ENCODE peak calls at places on chromosomes 6 and 20, in six cellular contexts. One of them, this sample, is unnamed. For H3K9me3, the result is how much of the 10 kb centered on the place peaks cover.

GRCh38 chr6:75101896-75102680 is 103.8 kb downstream of the COL12A1 start:
- DNase-seq in keratinocyte: no peak
- DNase-seq in SK-N-SH: no peak
- DNase-seq in uterus: no peak
- DNase-seq in body of pancreas: no peak
- DNase-seq in adrenal gland: no peak
- DNase-seq in this sample: no peak

GRCh38 chr20:35326021-35326731 is 34.0 kb upstream of the FAM83C start:
- DNase-seq in keratinocyte: no peak
- DNase-seq in SK-N-SH: no peak
- DNase-seq in uterus: no peak
- DNase-seq in body of pancreas: no peak
- DNase-seq in adrenal gland: no peak
- DNase-seq in this sample: no peak

GRCh38 chr6:149717588-149718458 is at the start of gene LATS1:
- DNase-seq in keratinocyte: peak
- DNase-seq in SK-N-SH: peak
- DNase-seq in uterus: peak
- DNase-seq in body of pancreas: peak
- DNase-seq in adrenal gland: peak
- DNase-seq in this sample: peak

GRCh38 chr6:5778317-5778857 is 228.3 kb downstream of the NRN1 start:
- DNase-seq in keratinocyte: no peak
- DNase-seq in SK-N-SH: no peak
- DNase-seq in uterus: no peak
- DNase-seq in body of pancreas: no peak
- DNase-seq in adrenal gland: no peak
- DNase-seq in this sample: no peak

GRCh38 chr6:111922454-111923297 is 49.4 kb upstream of the FYN start:
- DNase-seq in keratinocyte: no peak
- DNase-seq in SK-N-SH: no peak
- DNase-seq in uterus: no peak
- DNase-seq in body of pancreas: no peak
- DNase-seq in adrenal gland: no peak
- DNase-seq in this sample: no peak

GRCh38 chr20:20820104-20820503 is 107.7 kb upstream of the RALGAPA2 start:
- DNase-seq in keratinocyte: no peak
- DNase-seq in SK-N-SH: peak
- DNase-seq in uterus: no peak
- DNase-seq in body of pancreas: peak
- DNase-seq in adrenal gland: peak
- DNase-seq in this sample: no peak

GRCh38 chr6:33375143-33375649 is 16.4 kb upstream of the KIFC1 start:
- DNase-seq in keratinocyte: no peak
- DNase-seq in SK-N-SH: peak
- DNase-seq in uterus: peak
- DNase-seq in body of pancreas: peak
- DNase-seq in adrenal gland: peak
- DNase-seq in this sample: no peak

GRCh38 chr6:137827977-137828815 is 38.9 kb upstream of the TNFAIP3 start:
- DNase-seq in keratinocyte: no peak
- DNase-seq in SK-N-SH: no peak
- DNase-seq in uterus: no peak
- DNase-seq in body of pancreas: no peak
- DNase-seq in adrenal gland: no peak
- DNase-seq in this sample: no peak

GRCh38 chr6:44169886-44170570 is 11.4 kb downstream of the CAPN11 start:
- DNase-seq in keratinocyte: no peak
- DNase-seq in SK-N-SH: no peak
- DNase-seq in uterus: no peak
- DNase-seq in body of pancreas: no peak
- DNase-seq in adrenal gland: no peak
- DNase-seq in this sample: no peak

GRCh38 chr20:24469116-24470030 is at the start of gene SYNDIG1:
- DNase-seq in keratinocyte: no peak
- DNase-seq in SK-N-SH: peak
- DNase-seq in uterus: peak
- DNase-seq in body of pancreas: no peak
- DNase-seq in adrenal gland: no peak
- DNase-seq in this sample: no peak

GRCh38 chr6:158057213-158057987 is 75.7 kb downstream of the SYNJ2 start:
- DNase-seq in keratinocyte: peak
- DNase-seq in SK-N-SH: no peak
- DNase-seq in uterus: no peak
- DNase-seq in body of pancreas: no peak
- DNase-seq in adrenal gland: peak
- DNase-seq in this sample: no peak
- H3K27ac ChIP-seq in keratinocyte: peak
- H3K27ac ChIP-seq in SK-N-SH: peak
- H3K27ac ChIP-seq in uterus: peak
- H3K27ac ChIP-seq in body of pancreas: no peak
- H3K27ac ChIP-seq in adrenal gland: peak
- H3K27ac ChIP-seq in this sample: no peak

DNA sequence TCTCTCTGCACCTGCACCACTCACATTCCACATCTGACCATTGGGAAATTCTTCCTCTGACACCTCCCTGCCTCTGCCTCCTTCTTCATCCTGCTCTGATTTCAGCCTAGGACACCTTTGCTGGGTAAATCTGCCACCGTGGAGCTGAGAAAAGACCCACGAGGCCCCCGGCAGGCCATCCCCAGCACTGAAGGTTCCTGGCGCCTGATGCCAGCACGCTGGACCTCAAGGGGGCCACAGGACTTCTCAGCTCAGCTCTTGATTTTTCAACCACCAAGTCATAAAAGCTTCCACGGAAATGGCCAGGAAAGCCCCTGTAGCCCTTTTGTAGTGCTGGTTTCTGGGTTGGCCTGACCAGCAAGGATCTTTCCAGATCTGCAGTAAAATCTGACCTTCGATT is 157.7 kb downstream of the BMP7 start:
- DNase-seq in keratinocyte: no peak
- DNase-seq in SK-N-SH: no peak
- DNase-seq in uterus: no peak
- DNase-seq in body of pancreas: no peak
- DNase-seq in adrenal gland: no peak
- DNase-seq in this sample: no peak
- TF ChIP-seq CTCF in keratinocyte: no peak
- TF ChIP-seq CTCF in SK-N-SH: no peak
- TF ChIP-seq CTCF in uterus: no peak
- TF ChIP-seq CTCF in body of pancreas: no peak
- TF ChIP-seq CTCF in adrenal gland: no peak
- TF ChIP-seq CTCF in this sample: no peak

DNA sequence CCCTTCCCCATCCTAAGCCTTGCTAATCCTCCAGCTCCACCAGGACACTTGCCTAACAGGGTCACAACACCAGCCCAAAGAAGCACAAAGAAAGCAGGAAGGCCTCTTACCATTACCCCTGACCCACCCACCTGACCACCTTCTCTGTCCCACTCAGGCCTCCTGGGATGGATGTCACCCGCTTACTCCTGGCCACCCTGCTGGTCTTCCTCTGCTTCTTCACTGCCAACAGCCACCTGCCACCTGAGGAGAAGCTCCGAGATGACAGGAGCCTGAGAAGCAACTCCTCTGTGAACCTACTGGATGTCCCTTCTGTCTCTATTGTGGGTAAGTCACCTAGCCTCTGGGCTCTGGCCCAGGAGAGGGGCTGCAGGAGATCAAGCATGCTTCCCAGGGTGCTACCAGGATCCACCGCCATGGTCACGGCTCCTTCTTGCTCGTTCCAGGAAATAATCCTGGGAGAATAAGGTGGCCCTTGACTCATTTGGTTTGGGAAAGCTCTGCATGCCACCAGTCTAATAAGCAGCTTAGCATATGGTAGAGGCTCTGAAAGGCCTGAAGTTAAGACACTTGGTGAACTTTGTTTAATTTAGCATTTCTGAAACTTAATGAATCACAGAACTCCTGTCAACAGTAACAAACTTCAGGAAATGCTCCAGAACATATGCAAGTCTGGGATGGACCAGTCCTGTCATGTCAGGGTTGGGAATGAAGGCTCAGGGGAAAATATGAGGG is 19.2 kb downstream of the ASIP start:
- DNase-seq in keratinocyte: no peak
- DNase-seq in SK-N-SH: no peak
- DNase-seq in uterus: no peak
- DNase-seq in body of pancreas: no peak
- DNase-seq in adrenal gland: no peak
- DNase-seq in this sample: no peak
- H3K9me3 ChIP-seq in keratinocyte: under half
- H3K9me3 ChIP-seq in SK-N-SH: under half
- H3K9me3 ChIP-seq in uterus: under half
- H3K9me3 ChIP-seq in body of pancreas: under half
- H3K9me3 ChIP-seq in adrenal gland: under half
- H3K9me3 ChIP-seq in this sample: under half

GRCh38 chr20:10540636-10541493 is 105.8 kb downstream of the SLX4IP start:
- DNase-seq in keratinocyte: no peak
- DNase-seq in SK-N-SH: no peak
- DNase-seq in uterus: no peak
- DNase-seq in body of pancreas: no peak
- DNase-seq in adrenal gland: no peak
- DNase-seq in this sample: no peak
- H3K27ac ChIP-seq in keratinocyte: peak
- H3K27ac ChIP-seq in SK-N-SH: peak
- H3K27ac ChIP-seq in uterus: peak
- H3K27ac ChIP-seq in body of pancreas: peak
- H3K27ac ChIP-seq in adrenal gland: no peak
- H3K27ac ChIP-seq in this sample: no peak

GRCh38 chr6:152594726-152595125 is 42.4 kb downstream of the SYNE1 start:
- DNase-seq in keratinocyte: no peak
- DNase-seq in SK-N-SH: no peak
- DNase-seq in uterus: no peak
- DNase-seq in body of pancreas: no peak
- DNase-seq in adrenal gland: no peak
- DNase-seq in this sample: no peak

GRCh38 chr6:152596706-152597105 is 40.5 kb downstream of the SYNE1 start:
- DNase-seq in keratinocyte: no peak
- DNase-seq in SK-N-SH: no peak
- DNase-seq in uterus: no peak
- DNase-seq in body of pancreas: no peak
- DNase-seq in adrenal gland: no peak
- DNase-seq in this sample: no peak

GRCh38 chr6:152598421-152598820 is 38.7 kb downstream of the SYNE1 start:
- DNase-seq in keratinocyte: no peak
- DNase-seq in SK-N-SH: no peak
- DNase-seq in uterus: no peak
- DNase-seq in body of pancreas: no peak
- DNase-seq in adrenal gland: no peak
- DNase-seq in this sample: no peak

GRCh38 chr6:152598858-152599537 is 38.2 kb downstream of the SYNE1 start:
- DNase-seq in keratinocyte: no peak
- DNase-seq in SK-N-SH: peak
- DNase-seq in uterus: no peak
- DNase-seq in body of pancreas: no peak
- DNase-seq in adrenal gland: no peak
- DNase-seq in this sample: no peak

GRCh38 chr6:152595507-152595906 is 41.7 kb downstream of the SYNE1 start:
- DNase-seq in keratinocyte: no peak
- DNase-seq in SK-N-SH: no peak
- DNase-seq in uterus: no peak
- DNase-seq in body of pancreas: no peak
- DNase-seq in adrenal gland: no peak
- DNase-seq in this sample: no peak
- TF ChIP-seq CTCF in keratinocyte: peak
- TF ChIP-seq CTCF in SK-N-SH: peak
- TF ChIP-seq CTCF in uterus: peak
- TF ChIP-seq CTCF in body of pancreas: peak
- TF ChIP-seq CTCF in adrenal gland: peak
- TF ChIP-seq CTCF in this sample: no peak

GRCh38 chr6:7991536-7991935 is 72.7 kb downstream of the BLOC1S5 start:
- DNase-seq in keratinocyte: no peak
- DNase-seq in SK-N-SH: no peak
- DNase-seq in uterus: no peak
- DNase-seq in body of pancreas: no peak
- DNase-seq in adrenal gland: no peak
- DNase-seq in this sample: no peak

GRCh38 chr6:7993399-7993798 is 70.8 kb downstream of the BLOC1S5 start:
- DNase-seq in keratinocyte: no peak
- DNase-seq in SK-N-SH: no peak
- DNase-seq in uterus: no peak
- DNase-seq in body of pancreas: no peak
- DNase-seq in adrenal gland: no peak
- DNase-seq in this sample: no peak

GRCh38 chr6:7993952-7994351 is 70.2 kb downstream of the BLOC1S5 start:
- DNase-seq in keratinocyte: no peak
- DNase-seq in SK-N-SH: no peak
- DNase-seq in uterus: no peak
- DNase-seq in body of pancreas: no peak
- DNase-seq in adrenal gland: no peak
- DNase-seq in this sample: no peak

GRCh38 chr6:7996538-7997225 is 67.5 kb downstream of the BLOC1S5 start:
- DNase-seq in keratinocyte: no peak
- DNase-seq in SK-N-SH: peak
- DNase-seq in uterus: no peak
- DNase-seq in body of pancreas: no peak
- DNase-seq in adrenal gland: no peak
- DNase-seq in this sample: no peak

DNA sequence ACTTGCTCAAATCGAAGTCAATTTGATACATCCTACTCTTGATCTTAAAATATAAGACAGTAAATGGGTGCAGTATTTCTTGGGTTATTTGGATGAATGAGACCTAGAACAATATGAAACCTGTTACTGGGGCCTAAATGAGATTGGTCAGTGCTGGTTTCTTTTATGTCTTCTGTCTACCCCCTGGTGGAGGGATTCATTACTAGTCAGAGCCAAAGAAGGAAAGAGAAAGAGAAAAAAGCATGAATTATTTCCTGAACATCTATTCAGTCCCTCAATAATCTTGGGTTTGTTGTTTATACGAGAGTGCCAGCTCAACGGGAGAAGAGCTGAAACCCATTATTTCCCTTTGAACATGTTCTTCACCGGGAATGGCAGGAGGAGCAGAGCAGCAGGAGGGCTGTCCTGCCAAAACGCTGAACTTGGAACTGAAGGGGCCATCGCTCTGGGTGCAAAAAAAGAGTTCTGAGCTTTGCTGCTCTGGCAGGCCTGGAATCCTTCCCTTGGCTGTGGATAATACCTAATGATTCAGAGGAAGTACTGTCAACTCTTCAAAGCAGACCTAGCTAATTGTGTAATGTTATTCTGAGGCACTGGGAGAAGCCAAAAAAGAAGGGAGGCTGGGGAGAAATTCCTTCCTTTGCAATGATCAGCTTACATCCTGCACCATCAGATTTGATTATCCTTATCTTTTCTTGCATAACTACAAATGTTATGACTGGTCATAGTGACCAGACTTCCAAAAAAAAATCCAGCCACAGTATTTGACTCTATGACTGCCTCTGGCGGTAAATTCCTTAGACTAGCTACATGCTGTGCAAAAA is 72.0 kb downstream of the BLOC1S5 start:
- DNase-seq in keratinocyte: no peak
- DNase-seq in SK-N-SH: peak
- DNase-seq in uterus: peak
- DNase-seq in body of pancreas: no peak
- DNase-seq in adrenal gland: peak
- DNase-seq in this sample: no peak
- H3K9me3 ChIP-seq in keratinocyte: under half
- H3K9me3 ChIP-seq in SK-N-SH: under half
- H3K9me3 ChIP-seq in uterus: under half
- H3K9me3 ChIP-seq in body of pancreas: under half
- H3K9me3 ChIP-seq in adrenal gland: under half
- H3K9me3 ChIP-seq in this sample: under half